ENCODE peak calls at places on chromosomes 16 and 17, in six cellular contexts. N, O, D, X, H and Z are unnamed samples. For H3K9me3, the result is how much of the 10 kb centered on the place peaks cover.

GRCh38 chr16:68936729-68937631 is 93.6 kb downstream of the TANGO6 start:
- DNase-seq in N (no peak), O (no peak), D (no peak), X (no peak), H (no peak), Z (peak)

GRCh38 chr17:79050591-79050990 is 24.0 kb upstream of the ENGASE start:
- DNase-seq in N (no peak), O (no peak), D (no peak), X (no peak), H (no peak), Z (no peak)

GRCh38 chr17:68455756-68456528 is 1.4 kb downstream of the WIPI1 start:
- DNase-seq in N (peak), O (no peak), D (peak), X (no peak), H (no peak), Z (peak)

GRCh38 chr17:59220328-59221158 is at the start of gene GDPD1:
- DNase-seq in N (peak), O (peak), D (peak), X (peak), H (peak), Z (peak)

GRCh38 chr17:43418441-43419374 is 19.9 kb downstream of the ARL4D start:
- DNase-seq in N (peak), O (peak), D (peak), X (no peak), H (peak), Z (peak)

GRCh38 chr16:58679763-58680162 is 4.8 kb downstream of the SLC38A7 start:
- DNase-seq in N (no peak), O (no peak), D (no peak), X (no peak), H (no peak), Z (no peak)

GRCh38 chr16:2237552-2238395 is 1.5 kb downstream of the DNASE1L2 start:
- DNase-seq in N (no peak), O (peak), D (no peak), X (no peak), H (no peak), Z (no peak)

GRCh38 chr17:65163990-65164495 is 26.9 kb downstream of the RGS9 start:
- DNase-seq in N (peak), O (peak), D (peak), X (no peak), H (no peak), Z (peak)

GRCh38 chr16:74321356-74321755 is 24.7 kb downstream of the PSMD7 start:
- DNase-seq in N (no peak), O (no peak), D (no peak), X (no peak), H (no peak), Z (no peak)

GRCh38 chr17:17774009-17774881 is 62.5 kb downstream of the SREBF1 start:
- DNase-seq in N (peak), O (no peak), D (no peak), X (no peak), H (no peak), Z (no peak)

GRCh38 chr16:65908568-65908967 is 457.9 kb upstream of the CDH5 start:
- DNase-seq in N (no peak), O (peak), D (no peak), X (no peak), H (no peak), Z (no peak)

GRCh38 chr16:75372236-75372856 is 61.0 kb downstream of the CFDP1 start:
- DNase-seq in N (no peak), O (no peak), D (no peak), X (no peak), H (no peak), Z (peak)

GRCh38 chr17:69607162-69607834 is 192.8 kb downstream of the MAP2K6 start:
- DNase-seq in N (peak), O (peak), D (peak), X (peak), H (peak), Z (peak)

GRCh38 chr16:67277999-67278772 is 1.1 kb upstream of the PLEKHG4 start:
- DNase-seq in N (peak), O (no peak), D (peak), X (peak), H (no peak), Z (peak)

GRCh38 chr17:61709567-61709966 is 118.5 kb upstream of the NACA2 start:
- DNase-seq in N (no peak), O (no peak), D (no peak), X (no peak), H (no peak), Z (no peak)

GRCh38 chr17:21239680-21240374 is 13.4 kb downstream of the NATD1 start:
- DNase-seq in N (peak), O (peak), D (peak), X (peak), H (peak), Z (peak)

GRCh38 chr17:47694818-47695663 is 1.1 kb downstream of the TBKBP1 start:
- DNase-seq in N (peak), O (peak), D (no peak), X (no peak), H (peak), Z (peak)

GRCh38 chr16:89545831-89546574 is 14.5 kb upstream of the RPL13 start:
- DNase-seq in N (no peak), O (no peak), D (peak), X (no peak), H (no peak), Z (no peak)

GRCh38 chr17:40779181-40779909 is 3.0 kb downstream of the KRT27 start:
- DNase-seq in N (no peak), O (peak), D (peak), X (no peak), H (peak), Z (no peak)

GRCh38 chr17:63641678-63642077 is 19.5 kb downstream of the MAP3K3 start:
- DNase-seq in N (no peak), O (no peak), D (no peak), X (no peak), H (no peak), Z (no peak)

GRCh38 chr17:65062168-65062915 is 5.8 kb upstream of the GNA13 start:
- DNase-seq in N (peak), O (no peak), D (peak), X (no peak), H (no peak), Z (no peak)

GRCh38 chr16:83409347-83409746 is 398.4 kb upstream of the HSBP1 start:
- DNase-seq in N (no peak), O (no peak), D (no peak), X (no peak), H (no peak), Z (no peak)

GRCh38 chr16:21264226-21265036 is 13.7 kb downstream of the CRYM start:
- DNase-seq in N (no peak), O (no peak), D (peak), X (no peak), H (no peak), Z (no peak)

GRCh38 chr17:74190154-74190553 is 13.3 kb upstream of the RPL38 start:
- DNase-seq in N (peak), O (no peak), D (peak), X (peak), H (no peak), Z (peak)

GRCh38 chr17:64533784-64534183 is 27.0 kb downstream of the CEP95 start:
- DNase-seq in N (no peak), O (no peak), D (no peak), X (no peak), H (no peak), Z (no peak)

GRCh38 chr16:90032664-90033346 is 13.5 kb upstream of the DBNDD1 start:
- DNase-seq in N (no peak), O (no peak), D (no peak), X (no peak), H (no peak), Z (peak)

GRCh38 chr17:6523809-6524355 is 32.5 kb downstream of the PITPNM3 start:
- DNase-seq in N (no peak), O (peak), D (no peak), X (no peak), H (no peak), Z (no peak)

GRCh38 chr17:77857613-77858012 is 100.9 kb upstream of the TNRC6C start:
- DNase-seq in N (no peak), O (no peak), D (no peak), X (no peak), H (no peak), Z (no peak)

GRCh38 chr17:75937652-75938051 is 3.2 kb downstream of the FBF1 start:
- DNase-seq in N (no peak), O (no peak), D (no peak), X (no peak), H (no peak), Z (no peak)

GRCh38 chr16:1572664-1573063 is 39.2 kb downstream of the TMEM204 start:
- DNase-seq in N (peak), O (no peak), D (no peak), X (no peak), H (no peak), Z (no peak)

GRCh38 chr16:9593440-9593839 is 502.0 kb downstream of the HAPSTR1 start:
- DNase-seq in N (no peak), O (no peak), D (no peak), X (no peak), H (no peak), Z (no peak)

GRCh38 chr16:1870365-1871082 is 1.4 kb downstream of the MEIOB start:
- DNase-seq in N (peak), O (no peak), D (peak), X (no peak), H (no peak), Z (peak)

GRCh38 chr16:57689772-57690558 is 4.6 kb upstream of the DRC7 start:
- DNase-seq in N (no peak), O (no peak), D (no peak), X (no peak), H (peak), Z (no peak)

GRCh38 chr16:84314814-84315213 is 20.1 kb downstream of the WFDC1 start:
- DNase-seq in N (no peak), O (no peak), D (no peak), X (no peak), H (no peak), Z (no peak)

GRCh38 chr17:21204923-21205322 is 9.0 kb downstream of the TMEM11 start:
- DNase-seq in N (no peak), O (no peak), D (no peak), X (no peak), H (no peak), Z (no peak)

GRCh38 chr16:30700491-30700890 is 1.5 kb downstream of the SRCAP start:
- DNase-seq in N (no peak), O (no peak), D (no peak), X (no peak), H (peak), Z (peak)

GRCh38 chr17:55433629-55434422 is 12.2 kb upstream of the MMD start:
- DNase-seq in N (peak), O (no peak), D (peak), X (no peak), H (no peak), Z (peak)

GRCh38 chr17:47802341-47803022 is 19.1 kb downstream of the OSBPL7 start:
- DNase-seq in N (peak), O (peak), D (peak), X (peak), H (peak), Z (peak)

GRCh38 chr16:386641-387156 is 4.9 kb upstream of the PGAP6 start:
- DNase-seq in N (no peak), O (no peak), D (no peak), X (peak), H (no peak), Z (no peak)

DNA sequence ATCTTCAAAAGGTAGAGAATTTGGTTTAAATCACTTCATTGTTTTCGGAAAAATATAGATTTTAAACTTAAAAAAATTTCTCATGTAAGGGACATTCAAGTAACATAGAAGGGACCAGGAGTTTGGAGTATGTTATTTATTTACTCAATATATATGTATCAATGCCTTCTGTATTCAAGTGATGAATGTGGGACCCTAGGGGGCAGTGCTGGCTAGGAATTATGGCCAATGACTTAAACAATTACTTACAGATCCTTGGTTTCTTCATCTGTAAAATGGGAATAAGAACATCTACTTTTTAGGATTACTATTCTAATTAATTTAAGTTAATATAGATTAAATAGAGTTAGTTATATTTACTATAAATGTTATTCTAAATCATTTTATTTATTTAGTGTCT is 886.3 kb upstream of the RBFOX1 start:
- DNase-seq in N (no peak), O (no peak), D (no peak), X (peak), H (no peak), Z (no peak)
- H3K9me3 ChIP-seq in N (under half), O (under half), D (under half), X (under half), H (under half), Z (under half)

DNA sequence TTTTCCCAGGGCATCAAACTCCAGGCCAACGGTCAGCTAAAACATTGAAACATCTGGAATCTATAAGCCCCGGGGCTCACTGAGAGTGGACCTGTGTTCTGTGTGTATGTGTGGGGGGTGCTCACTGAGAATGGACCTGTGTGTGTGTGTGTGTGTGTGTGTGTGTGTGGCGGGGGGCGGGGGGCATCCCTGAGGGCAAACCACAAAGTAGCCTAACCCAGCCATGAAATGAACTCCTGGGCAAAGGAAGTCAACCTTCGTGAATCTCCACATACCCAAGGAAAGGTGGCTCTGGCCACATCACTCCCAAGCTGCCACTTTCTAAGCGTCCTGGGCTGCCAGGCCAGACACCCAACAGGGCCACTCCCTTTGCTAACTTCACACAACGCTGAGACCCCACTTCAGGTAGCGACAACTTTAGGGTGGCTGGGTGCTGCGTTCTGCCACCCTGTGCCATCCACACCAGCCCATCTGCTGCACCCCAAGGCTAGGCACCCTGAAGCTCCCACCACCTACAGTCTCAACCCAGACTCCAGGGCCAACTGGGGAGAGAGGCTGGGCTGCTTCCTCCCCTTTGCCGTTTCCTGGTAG is 1.6 kb downstream of the MAFG start:
- DNase-seq in N (no peak), O (no peak), D (no peak), X (no peak), H (no peak), Z (no peak)
- TF ChIP-seq CTCF in N (no peak), O (no peak), D (no peak), X (no peak), H (no peak), Z (no peak)

GRCh38 chr16:35298460-35299243 is 1839.2 kb downstream of the TP53TG3F start:
- DNase-seq in N (no peak), O (no peak), D (no peak), X (no peak), H (no peak), Z (no peak)
- H3K9me3 ChIP-seq in N (under half), O (half or more), D (half or more), X (under half), H (under half), Z (under half)

GRCh38 chr16:28981517-28981916 is 3.3 kb upstream of the LAT start:
- DNase-seq in N (peak), O (peak), D (peak), X (peak), H (no peak), Z (no peak)
- TF ChIP-seq CTCF in N (peak), O (peak), D (peak), X (peak), H (peak), Z (peak)

GRCh38 chr17:82949361-82949760 is 109.5 kb upstream of the ZNF750 start:
- DNase-seq in N (no peak), O (no peak), D (no peak), X (no peak), H (no peak), Z (no peak)

GRCh38 chr17:82950525-82951102 is 110.8 kb upstream of the ZNF750 start:
- DNase-seq in N (no peak), O (no peak), D (no peak), X (no peak), H (no peak), Z (no peak)

GRCh38 chr17:82949984-82950383 is 110.2 kb upstream of the ZNF750 start:
- DNase-seq in N (no peak), O (no peak), D (no peak), X (no peak), H (no peak), Z (no peak)

GRCh38 chr17:82948957-82949356 is 109.1 kb upstream of the ZNF750 start:
- DNase-seq in N (no peak), O (no peak), D (no peak), X (no peak), H (no peak), Z (no peak)

DNA sequence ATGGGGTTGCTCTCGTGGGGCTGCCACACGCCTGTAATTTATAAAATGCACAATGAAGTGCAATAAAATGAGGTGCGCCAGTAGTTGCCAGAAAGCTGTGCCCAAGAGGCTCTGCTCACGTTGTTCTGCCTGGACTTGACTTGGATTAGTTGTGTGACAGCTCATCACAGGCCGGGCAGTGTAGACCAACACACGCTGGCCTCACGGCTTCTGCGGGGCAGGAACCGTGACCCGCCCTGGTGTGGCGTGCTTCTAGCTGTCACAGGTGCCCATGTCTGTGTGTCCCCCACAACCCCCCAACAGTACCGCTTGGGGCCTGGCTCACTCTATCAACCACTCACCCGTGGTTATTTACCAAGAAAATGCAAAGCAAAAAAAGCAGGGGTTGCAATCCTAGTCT is 112.2 kb upstream of the ZNF750 start:
- DNase-seq in N (no peak), O (no peak), D (no peak), X (no peak), H (no peak), Z (no peak)
- H3K9me3 ChIP-seq in N (under half), O (half or more), D (under half), X (under half), H (under half), Z (under half)

DNA sequence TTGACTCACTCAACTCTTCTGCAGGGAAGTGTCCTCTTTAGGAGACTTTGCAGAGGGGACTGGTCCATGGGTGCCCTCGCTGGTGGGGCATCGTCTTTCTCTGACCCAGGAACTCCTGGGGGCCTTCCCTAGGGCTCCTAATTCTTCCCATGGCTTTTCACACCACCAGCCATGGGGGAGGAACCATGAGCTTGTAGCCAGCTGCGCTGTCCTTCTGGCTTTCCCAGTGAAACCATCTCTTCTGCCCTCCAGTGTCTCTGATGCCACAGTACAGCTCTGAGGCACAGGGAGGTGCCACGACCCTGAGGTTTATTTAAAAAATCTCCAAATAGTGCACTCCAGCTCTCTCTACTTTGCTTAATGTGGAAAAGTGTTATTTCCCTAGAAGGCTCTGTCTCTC is 78.6 kb downstream of the SDR42E1 start:
- DNase-seq in N (no peak), O (no peak), D (no peak), X (no peak), H (no peak), Z (no peak)
- TF ChIP-seq CTCF in N (peak), O (peak), D (no peak), X (no peak), H (peak), Z (no peak)

GRCh38 chr16:48597563-48598392 is 12.2 kb downstream of the N4BP1 start:
- DNase-seq in N (no peak), O (no peak), D (no peak), X (no peak), H (no peak), Z (no peak)

GRCh38 chr16:48592839-48593429 is 17.0 kb downstream of the N4BP1 start:
- DNase-seq in N (no peak), O (no peak), D (no peak), X (peak), H (no peak), Z (no peak)

GRCh38 chr16:48590476-48590875 is 19.5 kb downstream of the N4BP1 start:
- DNase-seq in N (no peak), O (no peak), D (no peak), X (no peak), H (no peak), Z (no peak)

GRCh38 chr16:48596326-48596725 is 13.7 kb downstream of the N4BP1 start:
- DNase-seq in N (no peak), O (no peak), D (no peak), X (peak), H (no peak), Z (no peak)

DNA sequence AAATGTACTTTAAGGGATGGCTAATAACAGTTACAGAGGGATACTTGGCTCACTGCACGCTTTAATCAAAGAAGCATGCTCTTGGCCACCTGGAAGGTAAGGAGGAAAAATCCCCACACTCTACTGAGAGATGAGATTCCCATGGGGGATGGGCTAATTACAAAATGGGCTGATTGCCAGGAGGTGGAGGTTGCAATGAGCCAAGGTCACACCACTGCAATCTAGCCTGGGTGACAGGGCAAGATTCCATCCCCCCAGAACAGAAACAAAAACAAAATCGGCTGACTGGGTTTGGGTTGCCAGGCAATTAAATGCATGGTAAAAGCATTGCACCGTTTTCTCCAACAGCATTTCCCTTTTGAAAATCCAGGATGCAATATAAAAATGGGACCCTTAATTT is 18.0 kb downstream of the N4BP1 start:
- DNase-seq in N (no peak), O (no peak), D (no peak), X (no peak), H (no peak), Z (no peak)
- H3K9me3 ChIP-seq in N (under half), O (under half), D (under half), X (under half), H (under half), Z (under half)

GRCh38 chr17:7864995-7865650 is 7.3 kb downstream of the CYB5D1 start:
- DNase-seq in N (no peak), O (no peak), D (no peak), X (no peak), H (no peak), Z (no peak)
- TF ChIP-seq CTCF in N (no peak), O (no peak), D (no peak), X (no peak), H (no peak), Z (no peak)

GRCh38 chr17:52754838-52755237 is 596.3 kb upstream of the CA10 start:
- DNase-seq in N (no peak), O (no peak), D (no peak), X (no peak), H (no peak), Z (no peak)
- H3K9me3 ChIP-seq in N (under half), O (under half), D (half or more), X (under half), H (under half), Z (under half)